ENCODE peak calls at places on chromosomes 12 and 14, in ten cellular contexts. M, S, Y, Z, T, N, D, J, O and F are unnamed samples.

GRCh38 chr14:69574266-69574953 is at the start of gene CCDC177:
- DNase-seq in M (no peak), S (peak; percentile 75), Y (peak; percentile 61), Z (no peak), T (peak; percentile 48), N (peak; percentile 53), D (peak; percentile 97), J (peak; percentile 55), O (peak; percentile 50), F (peak; percentile 53)

GRCh38 chr14:53109028-53109687 is 44.0 kb downstream of the DDHD1 start:
- DNase-seq in M (no peak), S (no peak), Y (no peak), Z (no peak), T (no peak), N (no peak), D (no peak), J (no peak), O (peak; percentile 33), F (no peak)

GRCh38 chr12:98470469-98471082 is 44.8 kb upstream of the TMPO start:
- DNase-seq in M (no peak), S (no peak), Y (no peak), Z (no peak), T (no peak), N (no peak), D (peak; percentile 14), J (no peak), O (no peak), F (no peak)

GRCh38 chr12:13039557-13039956 is 4.6 kb upstream of the FAM234B start:
- DNase-seq in M (no peak), S (no peak), Y (no peak), Z (no peak), T (no peak), N (no peak), D (no peak), J (no peak), O (no peak), F (no peak)

GRCh38 chr12:53738834-53739284 is 11.6 kb upstream of the CALCOCO1 start:
- DNase-seq in M (no peak), S (no peak), Y (no peak), Z (no peak), T (no peak), N (no peak), D (no peak), J (no peak), O (no peak), F (no peak)

GRCh38 chr14:67652189-67652588 is 22.2 kb downstream of the VTI1B start:
- DNase-seq in M (no peak), S (no peak), Y (no peak), Z (no peak), T (no peak), N (no peak), D (no peak), J (no peak), O (no peak), F (no peak)

GRCh38 chr14:97349946-97350345 is 552.8 kb downstream of the VRK1 start:
- DNase-seq in M (no peak), S (no peak), Y (no peak), Z (no peak), T (no peak), N (no peak), D (no peak), J (no peak), O (no peak), F (no peak)

GRCh38 chr12:117507547-117507946 is 146.1 kb upstream of the NOS1 start:
- DNase-seq in M (no peak), S (no peak), Y (no peak), Z (no peak), T (no peak), N (no peak), D (no peak), J (no peak), O (no peak), F (no peak)

GRCh38 chr12:121673013-121673441 is 3.6 kb upstream of the MORN3 start:
- DNase-seq in M (no peak), S (peak; percentile 45), Y (peak; percentile 33), Z (no peak), T (peak; percentile 87), N (peak; percentile 41), D (peak; percentile 47), J (no peak), O (peak; percentile 4), F (peak; percentile 56)

GRCh38 chr12:90546511-90546910 is 408.5 kb downstream of the CCER1 start:
- DNase-seq in M (no peak), S (no peak), Y (no peak), Z (no peak), T (no peak), N (no peak), D (no peak), J (no peak), O (no peak), F (no peak)

DNA sequence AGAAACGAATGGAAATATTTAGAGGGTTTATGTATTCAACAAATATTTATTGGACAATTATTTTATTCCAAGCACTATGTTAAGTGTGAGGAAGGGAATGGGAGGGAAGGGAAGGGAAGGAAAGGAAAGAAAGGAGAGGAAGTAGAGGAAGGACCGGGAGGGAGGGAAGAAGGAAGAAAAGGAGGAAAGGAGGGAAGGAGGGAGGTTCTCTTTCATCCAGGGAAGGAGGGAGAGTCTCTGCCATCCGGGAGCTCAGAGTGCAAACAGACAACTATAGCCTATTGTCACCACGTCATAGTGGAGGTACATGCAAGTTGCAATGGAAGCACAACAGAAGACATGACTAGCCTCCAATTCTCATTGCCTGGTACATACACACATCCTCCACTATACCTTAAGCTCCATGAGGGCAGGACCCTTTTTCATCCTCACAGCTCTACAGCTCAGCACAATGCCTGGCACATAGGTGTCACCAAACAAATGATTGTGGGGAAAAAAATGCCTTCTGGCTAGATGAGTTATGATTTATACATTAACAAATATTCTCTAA is 48.1 kb downstream of the DAD1 start:
- DNase-seq in M (no peak), S (no peak), Y (no peak), Z (no peak), T (no peak), N (no peak), D (no peak), J (no peak), O (no peak), F (no peak)
- H3K4me1 ChIP-seq in M (peaks cover 32% of the 10 kb centered on the region), S (peaks cover 2% of the 10 kb centered on the region), Y (no peaks in the 10 kb centered on the region), Z (peaks cover 27% of the 10 kb centered on the region), T (no peaks in the 10 kb centered on the region), N (no peaks in the 10 kb centered on the region), D (peaks cover 16% of the 10 kb centered on the region), J (peaks cover 10% of the 10 kb centered on the region), O (peaks cover 97% of the 10 kb centered on the region), F (peaks cover 9% of the 10 kb centered on the region)

GRCh38 chr14:64503184-64503433 is 529 bp downstream of the ZBTB25 start:
- DNase-seq in M (no peak), S (no peak), Y (no peak), Z (no peak), T (no peak), N (no peak), D (peak; percentile 64), J (no peak), O (no peak), F (no peak)

GRCh38 chr14:64506751-64507150 is 2.2 kb downstream of the ZBTB1 start:
- DNase-seq in M (no peak), S (no peak), Y (no peak), Z (no peak), T (no peak), N (no peak), D (peak; percentile 69), J (no peak), O (no peak), F (no peak)

GRCh38 chr14:64503434-64504309 is at the start of gene ZBTB25:
- DNase-seq in M (peak; percentile 90), S (peak; percentile 98), Y (peak; percentile 89), Z (peak; percentile 87), T (peak; percentile 87), N (peak; percentile 93), D (peak; percentile 98), J (peak; percentile 92), O (peak; percentile 99), F (peak; percentile 92)

GRCh38 chr14:64507376-64508156 is 3.0 kb downstream of the ZBTB1 start:
- DNase-seq in M (no peak), S (peak; percentile 32), Y (no peak), Z (no peak), T (no peak), N (no peak), D (peak; percentile 65), J (peak; percentile 39), O (no peak), F (no peak)

GRCh38 chr14:64504897-64505771 is 564 bp downstream of the ZBTB1 start:
- DNase-seq in M (peak; percentile 92), S (peak; percentile 96), Y (peak; percentile 88), Z (peak; percentile 93), T (peak; percentile 91), N (peak; percentile 91), D (peak; percentile 91), J (peak; percentile 86), O (peak; percentile 79), F (peak; percentile 91)
- H3K4me1 ChIP-seq in M (peaks cover 96% of the 10 kb centered on the region), S (peaks cover 19% of the 10 kb centered on the region), Y (peaks cover 11% of the 10 kb centered on the region), Z (peaks cover 65% of the 10 kb centered on the region), T (peaks cover 44% of the 10 kb centered on the region), N (peaks cover 52% of the 10 kb centered on the region), D (peaks cover 45% of the 10 kb centered on the region), J (peaks cover 13% of the 10 kb centered on the region), O (peaks cover 42% of the 10 kb centered on the region), F (peaks cover 11% of the 10 kb centered on the region)

DNA sequence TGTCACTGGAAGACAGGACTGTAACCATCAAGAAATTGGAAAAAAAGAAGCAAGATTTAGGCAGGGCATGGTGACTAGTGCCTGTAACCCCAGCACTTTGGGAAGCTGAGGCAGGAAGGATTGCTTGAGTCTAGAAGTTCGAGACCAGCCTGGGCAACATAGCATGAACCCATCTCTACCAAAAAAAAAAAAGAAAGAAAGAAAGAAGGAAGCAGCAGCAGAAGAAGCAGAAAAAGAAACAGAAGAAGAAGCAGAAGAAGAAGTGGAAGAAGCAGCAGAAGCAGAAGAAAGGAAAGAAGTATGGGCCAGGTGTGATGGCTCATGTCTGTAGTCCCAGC is 30.5 kb upstream of the LGALS3 start:
- DNase-seq in M (no peak), S (no peak), Y (no peak), Z (no peak), T (no peak), N (no peak), D (no peak), J (no peak), O (no peak), F (no peak)
- H3K4me1 ChIP-seq in M (peaks cover 65% of the 10 kb centered on the region), S (peaks cover 7% of the 10 kb centered on the region), Y (peaks cover 13% of the 10 kb centered on the region), Z (peaks cover 30% of the 10 kb centered on the region), T (peaks cover 28% of the 10 kb centered on the region), N (peaks cover 14% of the 10 kb centered on the region), D (peaks cover 25% of the 10 kb centered on the region), J (peaks cover 18% of the 10 kb centered on the region), O (peaks cover 11% of the 10 kb centered on the region), F (peaks cover 13% of the 10 kb centered on the region)

GRCh38 chr12:75713434-75713833 is 202.0 kb upstream of the KRR1 start:
- DNase-seq in M (no peak), S (no peak), Y (no peak), Z (no peak), T (no peak), N (no peak), D (no peak), J (no peak), O (no peak), F (no peak)
- H3K4me1 ChIP-seq in M (peaks cover 36% of the 10 kb centered on the region), S (peaks cover 8% of the 10 kb centered on the region), Y (peaks cover 2% of the 10 kb centered on the region), Z (peaks cover 23% of the 10 kb centered on the region), T (peaks cover 20% of the 10 kb centered on the region), N (peaks cover 4% of the 10 kb centered on the region), D (peaks cover 3% of the 10 kb centered on the region), J (peaks cover 2% of the 10 kb centered on the region), O (no peaks in the 10 kb centered on the region), F (no peaks in the 10 kb centered on the region)